ENCODE peak calls at places on chromosomes 6 and 20, in five cellular contexts. One of them, this sample, is unnamed.

GRCh38 chr6:9126845-9127560 is 691.7 kb upstream of the SLC35B3 start:
- DNase-seq in IMR-90: peak; percentile 99
- DNase-seq in lung: no peak
- DNase-seq in brain microvascular endothelial cell: peak; percentile 55
- DNase-seq in HCT116: peak; percentile 36
- DNase-seq in this sample: no peak

GRCh38 chr6:163328411-163328810 is 86.1 kb upstream of the QKI start:
- DNase-seq in IMR-90: no peak
- DNase-seq in lung: no peak
- DNase-seq in brain microvascular endothelial cell: no peak
- DNase-seq in HCT116: no peak
- DNase-seq in this sample: no peak

GRCh38 chr6:116444991-116445566 is 16.1 kb upstream of the CALHM6 start:
- DNase-seq in IMR-90: no peak
- DNase-seq in lung: no peak
- DNase-seq in brain microvascular endothelial cell: no peak
- DNase-seq in HCT116: no peak
- DNase-seq in this sample: no peak

GRCh38 chr20:23298155-23298554 is 52.4 kb upstream of the NXT1 start:
- DNase-seq in IMR-90: no peak
- DNase-seq in lung: no peak
- DNase-seq in brain microvascular endothelial cell: no peak
- DNase-seq in HCT116: no peak
- DNase-seq in this sample: no peak

GRCh38 chr6:80145921-80146320 is 39.5 kb downstream of the BCKDHB start:
- DNase-seq in IMR-90: no peak
- DNase-seq in lung: no peak
- DNase-seq in brain microvascular endothelial cell: no peak
- DNase-seq in HCT116: no peak
- DNase-seq in this sample: no peak

GRCh38 chr20:43755851-43756250 is 29.0 kb upstream of the GTSF1L start:
- DNase-seq in IMR-90: peak; percentile 74
- DNase-seq in lung: no peak
- DNase-seq in brain microvascular endothelial cell: peak; percentile 65
- DNase-seq in HCT116: no peak
- DNase-seq in this sample: no peak

GRCh38 chr6:31836036-31836675 is 8.6 kb downstream of the HSPA1B start:
- DNase-seq in IMR-90: peak; percentile 13
- DNase-seq in lung: no peak
- DNase-seq in brain microvascular endothelial cell: no peak
- DNase-seq in HCT116: no peak
- DNase-seq in this sample: no peak

GRCh38 chr20:6466065-6466810 is 301.2 kb upstream of the BMP2 start:
- DNase-seq in IMR-90: peak; percentile 45
- DNase-seq in lung: no peak
- DNase-seq in brain microvascular endothelial cell: peak; percentile 60
- DNase-seq in HCT116: no peak
- DNase-seq in this sample: no peak

GRCh38 chr6:74113901-74114300 is 417.9 kb downstream of the CD109 start:
- DNase-seq in IMR-90: peak; percentile 74
- DNase-seq in lung: no peak
- DNase-seq in brain microvascular endothelial cell: no peak
- DNase-seq in HCT116: no peak
- DNase-seq in this sample: no peak

GRCh38 chr6:36334343-36334742 is 2.3 kb downstream of the BNIP5 start:
- DNase-seq in IMR-90: no peak
- DNase-seq in lung: no peak
- DNase-seq in brain microvascular endothelial cell: no peak
- DNase-seq in HCT116: no peak
- DNase-seq in this sample: no peak

DNA sequence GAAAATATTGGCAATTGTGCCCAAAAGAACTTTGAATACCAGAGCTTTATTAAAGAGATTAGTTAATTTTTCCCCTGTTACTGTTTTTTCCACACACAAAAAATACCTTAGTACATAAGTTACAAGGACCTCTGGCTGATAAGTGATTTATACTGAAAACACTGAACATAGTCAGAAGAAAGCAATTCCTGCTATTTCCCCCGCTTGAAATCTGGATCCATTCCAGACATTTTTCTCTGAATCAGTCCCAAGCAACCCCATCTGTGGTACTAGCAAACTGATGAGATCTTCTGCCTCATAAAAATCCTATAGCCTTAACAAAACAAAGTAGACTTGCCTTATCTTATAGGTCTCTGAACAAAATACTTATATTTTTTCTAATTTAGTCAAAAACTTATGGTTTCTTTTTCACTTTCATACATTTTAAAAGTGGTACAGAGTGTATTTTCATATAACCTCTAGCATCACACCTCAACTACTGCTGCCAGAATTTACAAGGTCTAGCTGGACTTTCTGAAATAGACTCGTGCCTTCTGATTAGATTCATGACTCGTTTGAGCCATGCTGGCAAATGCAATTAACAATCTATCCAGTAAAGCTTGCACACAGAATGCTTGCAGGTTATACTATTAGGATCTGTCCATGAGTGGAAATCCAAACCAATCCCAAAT is 111.9 kb downstream of the TBX18 start:
- DNase-seq in IMR-90: peak; percentile 92
- DNase-seq in lung: no peak
- DNase-seq in brain microvascular endothelial cell: peak; percentile 94
- DNase-seq in HCT116: no peak
- DNase-seq in this sample: no peak
- H3K27ac ChIP-seq in IMR-90: peak overlapping the region; percentile 25
- H3K27ac ChIP-seq in lung: no peak overlapping the region
- H3K27ac ChIP-seq in brain microvascular endothelial cell: peak overlapping the region; percentile 74
- H3K27ac ChIP-seq in HCT116: no peak overlapping the region
- H3K27ac ChIP-seq in this sample: no peak overlapping the region

GRCh38 chr20:5191829-5192569 is 65.2 kb downstream of the CDS2 start:
- DNase-seq in IMR-90: peak; percentile 83
- DNase-seq in lung: no peak
- DNase-seq in brain microvascular endothelial cell: peak; percentile 60
- DNase-seq in HCT116: peak; percentile 51
- DNase-seq in this sample: peak; percentile 34
- TF ChIP-seq CTCF in IMR-90: peak; percentile 91
- TF ChIP-seq CTCF in lung: peak; percentile 59
- TF ChIP-seq CTCF in brain microvascular endothelial cell: peak; percentile 71
- TF ChIP-seq CTCF in HCT116: peak; percentile 85
- TF ChIP-seq CTCF in this sample: no peak

GRCh38 chr6:64945450-64945849 is 761.6 kb downstream of the EYS start:
- DNase-seq in IMR-90: no peak
- DNase-seq in lung: no peak
- DNase-seq in brain microvascular endothelial cell: no peak
- DNase-seq in HCT116: no peak
- DNase-seq in this sample: no peak
- H3K36me3 ChIP-seq in IMR-90: no peaks in the 10 kb centered on the region
- H3K36me3 ChIP-seq in lung: no peaks in the 10 kb centered on the region
- H3K36me3 ChIP-seq in brain microvascular endothelial cell: no peaks in the 10 kb centered on the region
- H3K36me3 ChIP-seq in HCT116: no peaks in the 10 kb centered on the region
- H3K36me3 ChIP-seq in this sample: no peaks in the 10 kb centered on the region

GRCh38 chr20:57869291-57869950 is 159.6 kb upstream of the PMEPA1 start:
- DNase-seq in IMR-90: no peak
- DNase-seq in lung: no peak
- DNase-seq in brain microvascular endothelial cell: no peak
- DNase-seq in HCT116: no peak
- DNase-seq in this sample: no peak

GRCh38 chr20:57866250-57867106 is 156.7 kb upstream of the PMEPA1 start:
- DNase-seq in IMR-90: no peak
- DNase-seq in lung: no peak
- DNase-seq in brain microvascular endothelial cell: no peak
- DNase-seq in HCT116: no peak
- DNase-seq in this sample: no peak

GRCh38 chr20:57867181-57867803 is 157.5 kb upstream of the PMEPA1 start:
- DNase-seq in IMR-90: no peak
- DNase-seq in lung: peak; percentile 11
- DNase-seq in brain microvascular endothelial cell: no peak
- DNase-seq in HCT116: no peak
- DNase-seq in this sample: no peak

GRCh38 chr20:57868310-57868709 is 158.5 kb upstream of the PMEPA1 start:
- DNase-seq in IMR-90: no peak
- DNase-seq in lung: peak; percentile 23
- DNase-seq in brain microvascular endothelial cell: no peak
- DNase-seq in HCT116: no peak
- DNase-seq in this sample: no peak

DNA sequence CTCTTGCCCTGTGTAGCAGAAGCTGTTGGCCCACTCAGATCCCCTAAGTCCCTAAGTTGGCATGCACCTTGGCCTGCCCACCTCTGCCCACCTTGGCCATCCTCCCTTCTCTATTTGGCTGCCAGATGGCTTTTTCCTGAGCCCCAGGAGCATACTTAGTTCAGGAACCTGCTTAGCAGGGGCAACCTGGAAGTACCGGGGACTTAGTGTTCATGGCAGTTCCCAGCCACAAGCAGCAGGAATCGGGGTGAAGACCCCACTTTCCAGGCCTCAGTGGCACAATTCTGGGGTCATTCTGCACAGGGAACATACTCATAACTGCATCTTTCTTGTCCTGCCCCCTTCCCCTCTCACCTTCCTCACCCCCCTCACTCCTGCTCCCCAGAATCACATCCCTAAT is 158.0 kb upstream of the PMEPA1 start:
- DNase-seq in IMR-90: no peak
- DNase-seq in lung: no peak
- DNase-seq in brain microvascular endothelial cell: no peak
- DNase-seq in HCT116: no peak
- DNase-seq in this sample: no peak
- H3K27ac ChIP-seq in IMR-90: no peak overlapping the region
- H3K27ac ChIP-seq in lung: no peak overlapping the region
- H3K27ac ChIP-seq in brain microvascular endothelial cell: no peak overlapping the region
- H3K27ac ChIP-seq in HCT116: no peak overlapping the region
- H3K27ac ChIP-seq in this sample: no peak overlapping the region

GRCh38 chr6:3377536-3378397 is 79.1 kb downstream of the SLC22A23 start:
- DNase-seq in IMR-90: peak; percentile 39
- DNase-seq in lung: no peak
- DNase-seq in brain microvascular endothelial cell: no peak
- DNase-seq in HCT116: no peak
- DNase-seq in this sample: no peak

GRCh38 chr6:3380344-3381232 is 76.3 kb downstream of the SLC22A23 start:
- DNase-seq in IMR-90: no peak
- DNase-seq in lung: peak; percentile 59
- DNase-seq in brain microvascular endothelial cell: no peak
- DNase-seq in HCT116: no peak
- DNase-seq in this sample: peak; percentile 88

GRCh38 chr6:3381233-3382065 is 75.4 kb downstream of the SLC22A23 start:
- DNase-seq in IMR-90: no peak
- DNase-seq in lung: no peak
- DNase-seq in brain microvascular endothelial cell: no peak
- DNase-seq in HCT116: no peak
- DNase-seq in this sample: no peak

GRCh38 chr6:3376888-3377535 is 79.8 kb downstream of the SLC22A23 start:
- DNase-seq in IMR-90: no peak
- DNase-seq in lung: no peak
- DNase-seq in brain microvascular endothelial cell: no peak
- DNase-seq in HCT116: no peak
- DNase-seq in this sample: no peak

GRCh38 chr6:3379482-3380060 is 77.3 kb downstream of the SLC22A23 start:
- DNase-seq in IMR-90: peak; percentile 32
- DNase-seq in lung: no peak
- DNase-seq in brain microvascular endothelial cell: peak; percentile 51
- DNase-seq in HCT116: no peak
- DNase-seq in this sample: no peak
- TF ChIP-seq CTCF in IMR-90: no peak
- TF ChIP-seq CTCF in lung: no peak
- TF ChIP-seq CTCF in brain microvascular endothelial cell: no peak
- TF ChIP-seq CTCF in HCT116: no peak
- TF ChIP-seq CTCF in this sample: no peak

GRCh38 chr20:10328897-10329255 is 105.1 kb downstream of the MKKS start:
- DNase-seq in IMR-90: no peak
- DNase-seq in lung: no peak
- DNase-seq in brain microvascular endothelial cell: no peak
- DNase-seq in HCT116: no peak
- DNase-seq in this sample: no peak

GRCh38 chr20:10329387-10330005 is 104.5 kb downstream of the MKKS start:
- DNase-seq in IMR-90: no peak
- DNase-seq in lung: no peak
- DNase-seq in brain microvascular endothelial cell: no peak
- DNase-seq in HCT116: no peak
- DNase-seq in this sample: no peak

GRCh38 chr20:10338781-10339180 is 95.2 kb downstream of the MKKS start:
- DNase-seq in IMR-90: no peak
- DNase-seq in lung: no peak
- DNase-seq in brain microvascular endothelial cell: no peak
- DNase-seq in HCT116: no peak
- DNase-seq in this sample: no peak

GRCh38 chr20:10337291-10337690 is 96.7 kb downstream of the MKKS start:
- DNase-seq in IMR-90: no peak
- DNase-seq in lung: no peak
- DNase-seq in brain microvascular endothelial cell: no peak
- DNase-seq in HCT116: no peak
- DNase-seq in this sample: no peak

GRCh38 chr20:10332656-10333421 is 101.2 kb downstream of the MKKS start:
- DNase-seq in IMR-90: peak; percentile 31
- DNase-seq in lung: no peak
- DNase-seq in brain microvascular endothelial cell: no peak
- DNase-seq in HCT116: no peak
- DNase-seq in this sample: no peak
- H3K36me3 ChIP-seq in IMR-90: no peaks in the 10 kb centered on the region
- H3K36me3 ChIP-seq in lung: no peaks in the 10 kb centered on the region
- H3K36me3 ChIP-seq in brain microvascular endothelial cell: no peaks in the 10 kb centered on the region
- H3K36me3 ChIP-seq in HCT116: no peaks in the 10 kb centered on the region
- H3K36me3 ChIP-seq in this sample: no peaks in the 10 kb centered on the region

This sample was measured in stomach.